ENCODE peak calls at places on chromosome 9, in nine cellular contexts. U, C, V, K, X, L, A, D and M are unnamed samples.
A peak's percentile ranks its signal among the peaks of the same experiment; 100 is the strongest.

GRCh38 chr9:128026255-128027165 is 40.6 kb downstream of the NAIF1 start:
- DNase-seq in L (peak; percentile 83), V (peak; percentile 69), A (peak; percentile 90), U (peak; percentile 76), X (peak; percentile 40), K (peak; percentile 29), D (no peak), C (peak; percentile 63), M (peak; percentile 16)

GRCh38 chr9:132311978-132312377 is 42.8 kb downstream of the SETX start:
- DNase-seq in X (no peak), L (no peak), U (no peak), C (no peak), D (no peak), K (no peak), A (no peak), V (no peak), M (no peak)

GRCh38 chr9:113675475-113675941 is 200.6 kb upstream of the ZNF618 start:
- DNase-seq in V (peak; percentile 98), L (no peak), K (peak; percentile 99), A (no peak), X (no peak), U (no peak), C (no peak), D (no peak), M (peak; percentile 40)

GRCh38 chr9:89720721-89721660 is 116.2 kb downstream of the GADD45G start:
- DNase-seq in C (no peak), K (no peak), U (no peak), L (no peak), V (no peak), X (no peak), D (no peak), A (no peak), M (no peak)

GRCh38 chr9:107367727-107368502 is 84.8 kb downstream of the RAD23B start:
- DNase-seq in D (no peak), K (no peak), C (no peak), L (no peak), V (peak; percentile 73), A (no peak), U (no peak), X (no peak), M (no peak)

GRCh38 chr9:133184971-133185370 is 21.3 kb upstream of the GBGT1 start:
- DNase-seq in L (no peak), U (peak; percentile 24), K (peak; percentile 78), X (no peak), V (peak; percentile 81), C (peak; percentile 33), D (peak; percentile 82), A (peak; percentile 34), M (peak; percentile 67)

GRCh38 chr9:17588395-17588794 is 9.5 kb downstream of the SH3GL2 start:
- DNase-seq in L (no peak), A (no peak), C (no peak), V (no peak), X (no peak), U (no peak), K (no peak), D (no peak), M (no peak)

GRCh38 chr9:76374702-76375543 is 19.3 kb downstream of the RFK start:
- DNase-seq in X (no peak), K (peak; percentile 85), D (peak; percentile 83), U (no peak), L (no peak), V (peak; percentile 92), A (no peak), C (no peak), M (no peak)

GRCh38 chr9:76401580-76402354 is 7.5 kb upstream of the RFK start:
- DNase-seq in C (no peak), D (peak; percentile 42), L (no peak), U (no peak), X (no peak), A (no peak), K (peak; percentile 80), V (no peak), M (no peak)

GRCh38 chr9:752201-752600 is 89.3 kb upstream of the DMRT1 start:
- DNase-seq in K (peak; percentile 96), U (no peak), D (no peak), C (no peak), L (no peak), X (no peak), V (peak; percentile 92), A (no peak), M (no peak)

GRCh38 chr9:4306066-4306787 is 6.4 kb upstream of the GLIS3 start:
- DNase-seq in X (no peak), L (no peak), D (no peak), U (no peak), V (peak; percentile 64), C (no peak), A (no peak), K (peak; percentile 51), M (no peak)

GRCh38 chr9:125190371-125190801 is 783 bp upstream of the PPP6C start:
- DNase-seq in D (no peak), K (peak; percentile 33), X (no peak), L (no peak), V (peak; percentile 19), C (no peak), U (peak; percentile 29), A (peak; percentile 22), M (no peak)

GRCh38 chr9:113614843-113615648 is 151.5 kb downstream of the RGS3 start:
- DNase-seq in X (no peak), C (peak; percentile 36), A (no peak), L (no peak), U (no peak), D (no peak), V (peak; percentile 73), K (no peak), M (no peak)

GRCh38 chr9:35718726-35719511 is 13.1 kb downstream of the TLN1 start:
- DNase-seq in L (no peak), D (no peak), V (no peak), U (no peak), C (no peak), X (no peak), K (peak; percentile 47), A (no peak), M (no peak)

GRCh38 chr9:107734231-107735014 is 244.9 kb upstream of the KLF4 start:
- DNase-seq in V (peak; percentile 96), K (peak; percentile 89), C (no peak), U (no peak), L (no peak), A (no peak), X (no peak), D (no peak), M (no peak)